ENCODE peak calls at places on chromosomes 16 and 17, in eight cellular contexts. One of them, this sample, is unnamed.

GRCh38 chr16:86322283-86322682 is 188.0 kb upstream of the FOXF1 start:
- DNase-seq in activated CD8-positive, alpha-beta T cell treated with anti-CD3 and anti-CD28 coated beads for 36 hours: no peak
- DNase-seq in midbrain: no peak
- DNase-seq in DMS 273 treated with DMSO at 0.1 percent for 48 hours: no peak
- DNase-seq in amygdala: no peak
- DNase-seq in activated T-helper 1 cell treated with Interleukin-2 at 50 U/mL for 16 hours: no peak
- DNase-seq in lower leg skin: no peak
- DNase-seq in hypothalamus: no peak
- DNase-seq in this sample: no peak

GRCh38 chr17:77840156-77840555 is 118.3 kb upstream of the TNRC6C start:
- DNase-seq in activated CD8-positive, alpha-beta T cell treated with anti-CD3 and anti-CD28 coated beads for 36 hours: no peak
- DNase-seq in midbrain: no peak
- DNase-seq in DMS 273 treated with DMSO at 0.1 percent for 48 hours: no peak
- DNase-seq in amygdala: no peak
- DNase-seq in activated T-helper 1 cell treated with Interleukin-2 at 50 U/mL for 16 hours: no peak
- DNase-seq in lower leg skin: no peak
- DNase-seq in hypothalamus: no peak
- DNase-seq in this sample: no peak

GRCh38 chr17:59671386-59671785 is 35.8 kb downstream of the PTRH2 start:
- DNase-seq in activated CD8-positive, alpha-beta T cell treated with anti-CD3 and anti-CD28 coated beads for 36 hours: no peak
- DNase-seq in midbrain: no peak
- DNase-seq in DMS 273 treated with DMSO at 0.1 percent for 48 hours: no peak
- DNase-seq in amygdala: no peak
- DNase-seq in activated T-helper 1 cell treated with Interleukin-2 at 50 U/mL for 16 hours: no peak
- DNase-seq in lower leg skin: no peak
- DNase-seq in hypothalamus: no peak
- DNase-seq in this sample: no peak

GRCh38 chr17:10614536-10615155 is 42.5 kb downstream of the MYH3 start:
- DNase-seq in activated CD8-positive, alpha-beta T cell treated with anti-CD3 and anti-CD28 coated beads for 36 hours: peak
- DNase-seq in midbrain: peak
- DNase-seq in DMS 273 treated with DMSO at 0.1 percent for 48 hours: no peak
- DNase-seq in amygdala: no peak
- DNase-seq in activated T-helper 1 cell treated with Interleukin-2 at 50 U/mL for 16 hours: no peak
- DNase-seq in lower leg skin: no peak
- DNase-seq in hypothalamus: no peak
- DNase-seq in this sample: no peak

GRCh38 chr17:40284085-40284713 is 3.5 kb upstream of the CDC6 start:
- DNase-seq in activated CD8-positive, alpha-beta T cell treated with anti-CD3 and anti-CD28 coated beads for 36 hours: no peak
- DNase-seq in midbrain: no peak
- DNase-seq in DMS 273 treated with DMSO at 0.1 percent for 48 hours: no peak
- DNase-seq in amygdala: no peak
- DNase-seq in activated T-helper 1 cell treated with Interleukin-2 at 50 U/mL for 16 hours: no peak
- DNase-seq in lower leg skin: no peak
- DNase-seq in hypothalamus: no peak
- DNase-seq in this sample: no peak

GRCh38 chr17:33832295-33832694 is 422.8 kb upstream of the CCL2 start:
- DNase-seq in activated CD8-positive, alpha-beta T cell treated with anti-CD3 and anti-CD28 coated beads for 36 hours: no peak
- DNase-seq in midbrain: no peak
- DNase-seq in DMS 273 treated with DMSO at 0.1 percent for 48 hours: no peak
- DNase-seq in amygdala: no peak
- DNase-seq in activated T-helper 1 cell treated with Interleukin-2 at 50 U/mL for 16 hours: no peak
- DNase-seq in lower leg skin: no peak
- DNase-seq in hypothalamus: no peak
- DNase-seq in this sample: no peak

GRCh38 chr16:86300746-86301480 is 209.4 kb upstream of the FOXF1 start:
- DNase-seq in activated CD8-positive, alpha-beta T cell treated with anti-CD3 and anti-CD28 coated beads for 36 hours: no peak
- DNase-seq in midbrain: no peak
- DNase-seq in DMS 273 treated with DMSO at 0.1 percent for 48 hours: no peak
- DNase-seq in amygdala: no peak
- DNase-seq in activated T-helper 1 cell treated with Interleukin-2 at 50 U/mL for 16 hours: no peak
- DNase-seq in lower leg skin: no peak
- DNase-seq in hypothalamus: no peak
- DNase-seq in this sample: no peak

GRCh38 chr16:6009151-6009550 is 911.6 kb upstream of the EEF2KMT start:
- DNase-seq in activated CD8-positive, alpha-beta T cell treated with anti-CD3 and anti-CD28 coated beads for 36 hours: no peak
- DNase-seq in midbrain: no peak
- DNase-seq in DMS 273 treated with DMSO at 0.1 percent for 48 hours: no peak
- DNase-seq in amygdala: no peak
- DNase-seq in activated T-helper 1 cell treated with Interleukin-2 at 50 U/mL for 16 hours: no peak
- DNase-seq in lower leg skin: no peak
- DNase-seq in hypothalamus: no peak
- DNase-seq in this sample: no peak

GRCh38 chr16:5046914-5047313 is 13.2 kb upstream of the NAGPA start:
- DNase-seq in activated CD8-positive, alpha-beta T cell treated with anti-CD3 and anti-CD28 coated beads for 36 hours: no peak
- DNase-seq in midbrain: no peak
- DNase-seq in DMS 273 treated with DMSO at 0.1 percent for 48 hours: no peak
- DNase-seq in amygdala: no peak
- DNase-seq in activated T-helper 1 cell treated with Interleukin-2 at 50 U/mL for 16 hours: no peak
- DNase-seq in lower leg skin: no peak
- DNase-seq in hypothalamus: no peak
- DNase-seq in this sample: no peak

GRCh38 chr16:30902070-30902972 is 5.9 kb downstream of the CTF1 start:
- DNase-seq in activated CD8-positive, alpha-beta T cell treated with anti-CD3 and anti-CD28 coated beads for 36 hours: peak
- DNase-seq in midbrain: peak
- DNase-seq in DMS 273 treated with DMSO at 0.1 percent for 48 hours: no peak
- DNase-seq in amygdala: no peak
- DNase-seq in activated T-helper 1 cell treated with Interleukin-2 at 50 U/mL for 16 hours: peak
- DNase-seq in lower leg skin: no peak
- DNase-seq in hypothalamus: no peak
- DNase-seq in this sample: no peak

GRCh38 chr17:77117415-77117814 is 23.4 kb upstream of the SEC14L1 start:
- DNase-seq in activated CD8-positive, alpha-beta T cell treated with anti-CD3 and anti-CD28 coated beads for 36 hours: no peak
- DNase-seq in midbrain: no peak
- DNase-seq in DMS 273 treated with DMSO at 0.1 percent for 48 hours: no peak
- DNase-seq in amygdala: no peak
- DNase-seq in activated T-helper 1 cell treated with Interleukin-2 at 50 U/mL for 16 hours: no peak
- DNase-seq in lower leg skin: peak
- DNase-seq in hypothalamus: no peak
- DNase-seq in this sample: no peak

GRCh38 chr16:71726491-71727319 is 2.2 kb upstream of the PHLPP2 start:
- DNase-seq in activated CD8-positive, alpha-beta T cell treated with anti-CD3 and anti-CD28 coated beads for 36 hours: no peak
- DNase-seq in midbrain: no peak
- DNase-seq in DMS 273 treated with DMSO at 0.1 percent for 48 hours: no peak
- DNase-seq in amygdala: no peak
- DNase-seq in activated T-helper 1 cell treated with Interleukin-2 at 50 U/mL for 16 hours: no peak
- DNase-seq in lower leg skin: no peak
- DNase-seq in hypothalamus: no peak
- DNase-seq in this sample: no peak

GRCh38 chr16:65773319-65773874 is 593.1 kb upstream of the CDH5 start:
- DNase-seq in activated CD8-positive, alpha-beta T cell treated with anti-CD3 and anti-CD28 coated beads for 36 hours: no peak
- DNase-seq in midbrain: no peak
- DNase-seq in DMS 273 treated with DMSO at 0.1 percent for 48 hours: no peak
- DNase-seq in amygdala: no peak
- DNase-seq in activated T-helper 1 cell treated with Interleukin-2 at 50 U/mL for 16 hours: no peak
- DNase-seq in lower leg skin: no peak
- DNase-seq in hypothalamus: no peak
- DNase-seq in this sample: no peak

GRCh38 chr17:77786740-77787505 is 171.6 kb upstream of the TNRC6C start:
- DNase-seq in activated CD8-positive, alpha-beta T cell treated with anti-CD3 and anti-CD28 coated beads for 36 hours: no peak
- DNase-seq in midbrain: no peak
- DNase-seq in DMS 273 treated with DMSO at 0.1 percent for 48 hours: no peak
- DNase-seq in amygdala: no peak
- DNase-seq in activated T-helper 1 cell treated with Interleukin-2 at 50 U/mL for 16 hours: no peak
- DNase-seq in lower leg skin: no peak
- DNase-seq in hypothalamus: no peak
- DNase-seq in this sample: no peak

GRCh38 chr16:10883004-10883403 is 6.0 kb downstream of the CIITA start:
- DNase-seq in activated CD8-positive, alpha-beta T cell treated with anti-CD3 and anti-CD28 coated beads for 36 hours: no peak
- DNase-seq in midbrain: no peak
- DNase-seq in DMS 273 treated with DMSO at 0.1 percent for 48 hours: no peak
- DNase-seq in amygdala: no peak
- DNase-seq in activated T-helper 1 cell treated with Interleukin-2 at 50 U/mL for 16 hours: no peak
- DNase-seq in lower leg skin: no peak
- DNase-seq in hypothalamus: no peak
- DNase-seq in this sample: no peak

GRCh38 chr16:50627419-50627818 is 53.7 kb downstream of the SNX20 start:
- DNase-seq in activated CD8-positive, alpha-beta T cell treated with anti-CD3 and anti-CD28 coated beads for 36 hours: peak
- DNase-seq in midbrain: no peak
- DNase-seq in DMS 273 treated with DMSO at 0.1 percent for 48 hours: peak
- DNase-seq in amygdala: no peak
- DNase-seq in activated T-helper 1 cell treated with Interleukin-2 at 50 U/mL for 16 hours: peak
- DNase-seq in lower leg skin: peak
- DNase-seq in hypothalamus: no peak
- DNase-seq in this sample: peak

GRCh38 chr17:10702574-10702973 is 5.2 kb downstream of the ADPRM start:
- DNase-seq in activated CD8-positive, alpha-beta T cell treated with anti-CD3 and anti-CD28 coated beads for 36 hours: no peak
- DNase-seq in midbrain: no peak
- DNase-seq in DMS 273 treated with DMSO at 0.1 percent for 48 hours: no peak
- DNase-seq in amygdala: no peak
- DNase-seq in activated T-helper 1 cell treated with Interleukin-2 at 50 U/mL for 16 hours: no peak
- DNase-seq in lower leg skin: no peak
- DNase-seq in hypothalamus: no peak
- DNase-seq in this sample: no peak

GRCh38 chr16:8814095-8814806 is 16.6 kb downstream of the PMM2 start:
- DNase-seq in activated CD8-positive, alpha-beta T cell treated with anti-CD3 and anti-CD28 coated beads for 36 hours: peak
- DNase-seq in midbrain: no peak
- DNase-seq in DMS 273 treated with DMSO at 0.1 percent for 48 hours: no peak
- DNase-seq in amygdala: no peak
- DNase-seq in activated T-helper 1 cell treated with Interleukin-2 at 50 U/mL for 16 hours: no peak
- DNase-seq in lower leg skin: no peak
- DNase-seq in hypothalamus: no peak
- DNase-seq in this sample: no peak

GRCh38 chr17:73589096-73589980 is 54.9 kb downstream of the SDK2 start:
- DNase-seq in activated CD8-positive, alpha-beta T cell treated with anti-CD3 and anti-CD28 coated beads for 36 hours: no peak
- DNase-seq in midbrain: no peak
- DNase-seq in DMS 273 treated with DMSO at 0.1 percent for 48 hours: no peak
- DNase-seq in amygdala: no peak
- DNase-seq in activated T-helper 1 cell treated with Interleukin-2 at 50 U/mL for 16 hours: no peak
- DNase-seq in lower leg skin: no peak
- DNase-seq in hypothalamus: no peak
- DNase-seq in this sample: no peak

GRCh38 chr17:19303367-19303776 is 59.2 kb downstream of the B9D1 start:
- DNase-seq in activated CD8-positive, alpha-beta T cell treated with anti-CD3 and anti-CD28 coated beads for 36 hours: no peak
- DNase-seq in midbrain: no peak
- DNase-seq in DMS 273 treated with DMSO at 0.1 percent for 48 hours: no peak
- DNase-seq in amygdala: no peak
- DNase-seq in activated T-helper 1 cell treated with Interleukin-2 at 50 U/mL for 16 hours: no peak
- DNase-seq in lower leg skin: no peak
- DNase-seq in hypothalamus: no peak
- DNase-seq in this sample: no peak

GRCh38 chr16:85123891-85124635 is 11.8 kb upstream of the CIBAR2 start:
- DNase-seq in activated CD8-positive, alpha-beta T cell treated with anti-CD3 and anti-CD28 coated beads for 36 hours: no peak
- DNase-seq in midbrain: peak
- DNase-seq in DMS 273 treated with DMSO at 0.1 percent for 48 hours: no peak
- DNase-seq in amygdala: peak
- DNase-seq in activated T-helper 1 cell treated with Interleukin-2 at 50 U/mL for 16 hours: no peak
- DNase-seq in lower leg skin: peak
- DNase-seq in hypothalamus: peak
- DNase-seq in this sample: no peak

GRCh38 chr16:48383877-48384304 is 1.3 kb downstream of the SIAH1 start:
- DNase-seq in activated CD8-positive, alpha-beta T cell treated with anti-CD3 and anti-CD28 coated beads for 36 hours: no peak
- DNase-seq in midbrain: peak
- DNase-seq in DMS 273 treated with DMSO at 0.1 percent for 48 hours: no peak
- DNase-seq in amygdala: no peak
- DNase-seq in activated T-helper 1 cell treated with Interleukin-2 at 50 U/mL for 16 hours: no peak
- DNase-seq in lower leg skin: no peak
- DNase-seq in hypothalamus: no peak
- DNase-seq in this sample: no peak

GRCh38 chr17:43880420-43880991 is 26.8 kb downstream of the MPP2 start:
- DNase-seq in activated CD8-positive, alpha-beta T cell treated with anti-CD3 and anti-CD28 coated beads for 36 hours: peak
- DNase-seq in midbrain: no peak
- DNase-seq in DMS 273 treated with DMSO at 0.1 percent for 48 hours: peak
- DNase-seq in amygdala: no peak
- DNase-seq in activated T-helper 1 cell treated with Interleukin-2 at 50 U/mL for 16 hours: no peak
- DNase-seq in lower leg skin: no peak
- DNase-seq in hypothalamus: no peak
- DNase-seq in this sample: peak

GRCh38 chr17:75476274-75476673 is 19.8 kb downstream of the TMEM94 start:
- DNase-seq in activated CD8-positive, alpha-beta T cell treated with anti-CD3 and anti-CD28 coated beads for 36 hours: no peak
- DNase-seq in midbrain: peak
- DNase-seq in DMS 273 treated with DMSO at 0.1 percent for 48 hours: no peak
- DNase-seq in amygdala: peak
- DNase-seq in activated T-helper 1 cell treated with Interleukin-2 at 50 U/mL for 16 hours: no peak
- DNase-seq in lower leg skin: no peak
- DNase-seq in hypothalamus: peak
- DNase-seq in this sample: no peak

This sample was measured in T follicular helper cell.